ENCODE peak calls at places on chromosomes 16 and 17, in ten cellular contexts. C is pancreas, N is psoas muscle, G is PC-3, W is right lobe of liver, V is PC-9, Y is ovary, Z is neuronal stem cell, P is iPS DF 6.9, X is heart left ventricle. I is an unnamed sample. For H3K4me1 and H3K36me3, the result is how much of the 10 kb centered on the place peaks cover.

GRCh38 chr17:81002013-81002384 is 10.4 kb downstream of the CHMP6 start:
- DNase-seq in V (no peak), W (no peak), X (no peak), Z (no peak), C (peak), P (no peak), G (no peak), Y (no peak), N (peak), I (no peak)

GRCh38 chr17:32495347-32496253 is 8.8 kb downstream of the CDK5R1 start:
- DNase-seq in G (no peak), W (peak), Y (peak), P (no peak), N (peak), C (peak), Z (no peak), V (no peak), X (peak), I (no peak)

GRCh38 chr17:74561580-74561979 is 5.7 kb downstream of the CD300H start:
- DNase-seq in Z (no peak), W (no peak), Y (no peak), P (no peak), N (no peak), C (no peak), V (no peak), G (no peak), X (no peak), I (no peak)

GRCh38 chr17:69142473-69142802 is 743 bp upstream of the ABCA6 start:
- DNase-seq in V (no peak), X (no peak), Y (no peak), G (no peak), W (no peak), Z (no peak), P (no peak), N (no peak), C (no peak), I (no peak)

GRCh38 chr17:27400991-27401390 is 55.3 kb upstream of the KSR1 start:
- DNase-seq in X (no peak), G (no peak), Y (no peak), N (no peak), Z (no peak), C (no peak), W (no peak), P (no peak), V (no peak), I (no peak)

GRCh38 chr16:50265260-50265659 is 1.1 kb upstream of the ADCY7 start:
- DNase-seq in G (peak), C (no peak), Y (no peak), W (no peak), Z (no peak), X (no peak), P (no peak), V (no peak), N (peak), I (no peak)

GRCh38 chr17:5763595-5763994 is 179.3 kb upstream of the NLRP1 start:
- DNase-seq in C (no peak), Z (no peak), G (no peak), P (no peak), W (no peak), X (no peak), N (no peak), V (no peak), Y (no peak), I (no peak)

GRCh38 chr17:80265205-80266068 is 4.8 kb downstream of the RNF213 start:
- DNase-seq in W (no peak), N (no peak), G (no peak), Y (no peak), P (no peak), C (no peak), X (no peak), V (no peak), Z (no peak), I (no peak)

GRCh38 chr16:30641378-30641982 is 9.3 kb upstream of the PRR14 start:
- DNase-seq in N (no peak), Y (no peak), Z (no peak), G (no peak), C (no peak), W (no peak), V (no peak), X (no peak), P (no peak), I (no peak)

GRCh38 chr16:17602678-17603077 is 131.9 kb upstream of the XYLT1 start:
- DNase-seq in W (no peak), Y (no peak), C (no peak), Z (no peak), G (no peak), P (no peak), X (no peak), V (no peak), N (no peak), I (no peak)

GRCh38 chr17:32962320-32962707 is 29.3 kb upstream of the SPACA3 start:
- DNase-seq in V (no peak), W (no peak), G (no peak), C (no peak), N (no peak), X (no peak), Z (no peak), Y (no peak), P (no peak), I (no peak)

GRCh38 chr16:72959301-72959996 is 88.5 kb downstream of the ZFHX3 start:
- DNase-seq in V (no peak), C (no peak), Z (no peak), X (no peak), N (no peak), W (no peak), P (no peak), Y (no peak), G (no peak), I (no peak)

GRCh38 chr17:68334393-68334792 is 43.1 kb downstream of the ARSG start:
- DNase-seq in W (no peak), C (no peak), Z (no peak), X (no peak), G (no peak), N (no peak), V (no peak), P (no peak), Y (no peak), I (no peak)

GRCh38 chr16:4344659-4345438 is 6.3 kb downstream of the PAM16 start:
- DNase-seq in Z (no peak), G (no peak), C (no peak), X (no peak), V (no peak), W (no peak), Y (no peak), P (no peak), N (no peak), I (peak)

GRCh38 chr16:21158208-21159110 is at the start of gene LDAF1:
- DNase-seq in N (peak), Z (peak), P (peak), X (peak), G (peak), V (peak), Y (peak), W (peak), C (peak), I (peak)
- H3K4me1 ChIP-seq in N (under half), Z (under half), P (under half), X (half or more), G (under half), V (under half), Y (under half), W (under half), C (under half), I (under half)

GRCh38 chr17:39101139-39101538 is 50.3 kb downstream of the PLXDC1 start:
- DNase-seq in Z (no peak), G (no peak), X (no peak), W (no peak), P (no peak), N (no peak), V (no peak), C (no peak), Y (peak), I (no peak)
- H3K36me3 ChIP-seq in Z (under half), G (under half), X (under half), W (under half), P (under half), N (under half), V (under half), C (under half), Y (under half), I (under half)

GRCh38 chr16:69830534-69831211 is 68.5 kb downstream of the WWP2 start:
- DNase-seq in Z (no peak), Y (no peak), N (no peak), W (no peak), X (no peak), V (no peak), P (no peak), G (no peak), C (no peak), I (no peak)
- H3K4me1 ChIP-seq in Z (under half), Y (under half), N (under half), W (under half), X (under half), V (under half), P (under half), G (under half), C (under half), I (under half)

GRCh38 chr17:17814162-17815061 is 22.4 kb downstream of the SREBF1 start:
- DNase-seq in C (peak), N (no peak), V (no peak), P (no peak), X (no peak), Z (no peak), Y (no peak), W (no peak), G (no peak), I (no peak)
- H3K36me3 ChIP-seq in C (under half), N (under half), V (under half), P (half or more), X (under half), Z (half or more), Y (under half), W (half or more), G (half or more), I (half or more)

DNA sequence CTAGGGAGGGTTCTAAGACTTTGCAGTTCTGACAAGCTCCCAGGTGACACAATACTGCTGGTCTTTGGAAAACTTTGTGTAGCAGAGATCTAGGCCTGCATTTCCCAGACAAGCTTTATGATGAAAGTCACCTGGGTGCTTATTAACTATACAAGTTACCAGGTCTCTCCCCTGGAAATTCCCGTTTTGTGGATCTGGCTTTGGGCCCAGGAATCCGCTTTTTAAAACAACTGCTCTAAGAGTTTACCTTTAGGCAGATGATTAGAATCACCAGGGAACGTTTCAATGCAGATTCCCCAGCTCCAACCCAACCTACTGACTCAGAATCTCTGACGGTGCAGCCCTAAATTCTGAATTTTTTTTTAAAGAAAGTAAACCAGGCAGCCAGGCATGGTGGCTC is 36.3 kb downstream of the MYH3 start:
- DNase-seq in Z (no peak), V (no peak), C (no peak), Y (no peak), N (no peak), X (no peak), W (no peak), P (no peak), G (peak), I (no peak)
- H3K4me1 ChIP-seq in Z (under half), V (under half), C (under half), Y (under half), N (under half), X (under half), W (under half), P (under half), G (under half), I (under half)